ENCODE peak calls at places on chromosomes 11 and 22, in five cellular contexts. A is A549, Z is K562, L is HepG2, Q is GM12878. X is an unnamed sample.

GRCh38 chr22:37043828-37044538 is 7.6 kb upstream of the KCTD17 start:
- DNase-seq in Q (no peak), A (peak), Z (peak), L (peak), X (peak)

GRCh38 chr11:94876645-94877445 is 96.5 kb downstream of the CWC15 start:
- DNase-seq in L (peak), Z (peak), A (peak), Q (peak), X (peak)

GRCh38 chr11:6354651-6355485 is 34.6 kb upstream of the CAVIN3 start:
- DNase-seq in Z (no peak), A (no peak), L (peak), Q (no peak), X (peak)

GRCh38 chr11:102592634-102593581 is 32.2 kb downstream of the MMP20 start:
- DNase-seq in L (peak), A (peak), Q (no peak), Z (peak), X (peak)

GRCh38 chr11:70111269-70112016 is 33.3 kb downstream of the ANO1 start:
- DNase-seq in Q (no peak), A (peak), L (peak), Z (peak), X (no peak)

GRCh38 chr11:86592659-86593451 is 79.6 kb downstream of the ME3 start:
- DNase-seq in A (peak), Z (peak), Q (peak), L (peak), X (peak)

GRCh38 chr11:80241766-80242165 is 800.9 kb upstream of the TENM4 start:
- DNase-seq in Z (no peak), A (no peak), L (no peak), Q (no peak), X (no peak)

GRCh38 chr11:43933226-43933607 is 9.2 kb upstream of the C11orf96 start:
- DNase-seq in Q (no peak), L (no peak), A (no peak), Z (no peak), X (no peak)

GRCh38 chr11:23923357-23923756 is 573.5 kb upstream of the LUZP2 start:
- DNase-seq in Z (no peak), L (no peak), Q (no peak), A (no peak), X (peak)

GRCh38 chr11:75159081-75159953 is 8.4 kb downstream of the SLCO2B1 start:
- DNase-seq in Q (no peak), L (peak), Z (no peak), A (no peak), X (no peak)

GRCh38 chr11:17653606-17654005 is 65.8 kb upstream of the MYOD1 start:
- DNase-seq in Q (no peak), A (no peak), Z (no peak), L (no peak), X (no peak)

GRCh38 chr11:75589933-75590332 is 27.9 kb downstream of the SERPINH1 start:
- DNase-seq in A (no peak), Z (peak), Q (no peak), L (no peak), X (no peak)

GRCh38 chr11:18974192-18974591 is 35.0 kb upstream of the MRGPRX1 start:
- DNase-seq in A (no peak), Z (no peak), L (no peak), Q (no peak), X (no peak)

GRCh38 chr11:121553367-121553766 is 100.6 kb upstream of the SORL1-AS1 start:
- DNase-seq in A (no peak), Q (no peak), L (no peak), Z (no peak), X (no peak)

GRCh38 chr11:19759389-19759788 is 46.8 kb downstream of the NAV2 start:
- DNase-seq in L (no peak), A (no peak), Q (no peak), Z (no peak), X (no peak)

GRCh38 chr11:31422703-31423102 is 53.0 kb downstream of the DNAJC24 start:
- DNase-seq in Z (no peak), L (no peak), Q (no peak), A (no peak), X (no peak)

GRCh38 chr11:44162662-44163061 is 67.2 kb downstream of the EXT2 start:
- DNase-seq in L (no peak), A (no peak), Q (no peak), Z (no peak), X (no peak)

GRCh38 chr11:114164546-114164945 is 105.0 kb downstream of the ZBTB16 start:
- DNase-seq in Q (no peak), L (no peak), A (no peak), Z (no peak), X (no peak)

GRCh38 chr11:18720086-18720810 is 5.7 kb downstream of the IGSF22 start:
- DNase-seq in L (no peak), Q (no peak), A (no peak), Z (no peak), X (no peak)

GRCh38 chr22:19872779-19873137 is 18.1 kb upstream of the GNB1L start:
- DNase-seq in A (no peak), Q (no peak), Z (no peak), L (no peak), X (no peak)

GRCh38 chr11:20388096-20389055 is 860 bp downstream of the PRMT3 start:
- DNase-seq in A (no peak), Z (peak), L (peak), Q (no peak), X (no peak)

GRCh38 chr11:8688414-8689362 is 6.1 kb downstream of the RPL27A start:
- DNase-seq in Z (peak), L (peak), Q (peak), A (peak), X (peak)
- TF ChIP-seq POLR2A in Z (peak), L (peak), Q (peak), A (peak), X (peak)

DNA sequence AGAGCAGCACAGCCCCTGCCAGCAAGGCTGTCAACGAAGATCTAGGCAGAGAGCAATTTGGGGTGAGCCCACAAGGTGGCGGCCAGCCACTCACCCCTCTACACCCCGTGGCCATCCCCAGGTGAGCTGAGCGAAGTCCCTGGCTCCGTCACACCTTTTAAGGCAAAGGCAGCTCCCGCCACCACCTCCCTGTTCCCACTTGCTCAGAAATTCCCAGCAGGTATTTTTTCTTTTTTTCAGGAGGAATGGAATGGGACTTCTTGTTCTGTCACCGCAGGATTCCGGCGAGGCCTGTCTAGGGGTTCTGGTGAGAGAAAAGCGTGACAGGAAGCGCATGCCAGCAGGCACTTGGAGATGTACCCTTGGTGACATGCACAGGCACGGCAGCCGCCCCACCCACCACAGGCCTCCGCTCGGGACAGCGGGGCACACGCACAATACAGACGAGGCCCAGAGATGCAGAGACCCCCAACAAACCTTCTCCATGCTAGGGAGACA is 10.0 kb downstream of the RPL3 start:
- DNase-seq in L (no peak), A (no peak), Z (no peak), Q (no peak), X (no peak)
- H3K4me2 ChIP-seq in L (peak), A (peak), Z (peak), Q (no peak), X (no peak)

DNA sequence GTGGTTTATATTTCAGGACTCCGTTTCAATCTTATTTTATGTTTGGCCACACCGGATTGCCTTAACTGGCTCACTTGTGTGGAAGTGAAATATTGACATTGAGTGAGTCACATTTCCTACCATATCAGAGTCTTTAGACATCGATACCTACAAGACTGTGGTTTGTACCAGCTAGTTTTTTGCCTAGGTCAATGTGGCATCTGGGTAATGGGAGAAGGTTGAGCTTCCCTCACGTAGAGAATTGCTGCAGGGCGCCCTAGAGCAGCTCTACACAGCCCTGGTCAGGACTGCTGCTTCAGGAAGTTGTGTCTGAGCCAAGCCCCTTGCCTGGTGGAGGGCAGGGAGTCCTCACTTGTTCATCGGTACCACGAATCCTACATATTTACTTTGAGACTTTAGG is 1.6 kb downstream of the GRAMD1B start:
- DNase-seq in Q (no peak), Z (no peak), L (no peak), A (no peak), X (peak)
- TF ChIP-seq MYC in Q (no peak), Z (no peak), L (no peak), A (no peak), X (no peak)

DNA sequence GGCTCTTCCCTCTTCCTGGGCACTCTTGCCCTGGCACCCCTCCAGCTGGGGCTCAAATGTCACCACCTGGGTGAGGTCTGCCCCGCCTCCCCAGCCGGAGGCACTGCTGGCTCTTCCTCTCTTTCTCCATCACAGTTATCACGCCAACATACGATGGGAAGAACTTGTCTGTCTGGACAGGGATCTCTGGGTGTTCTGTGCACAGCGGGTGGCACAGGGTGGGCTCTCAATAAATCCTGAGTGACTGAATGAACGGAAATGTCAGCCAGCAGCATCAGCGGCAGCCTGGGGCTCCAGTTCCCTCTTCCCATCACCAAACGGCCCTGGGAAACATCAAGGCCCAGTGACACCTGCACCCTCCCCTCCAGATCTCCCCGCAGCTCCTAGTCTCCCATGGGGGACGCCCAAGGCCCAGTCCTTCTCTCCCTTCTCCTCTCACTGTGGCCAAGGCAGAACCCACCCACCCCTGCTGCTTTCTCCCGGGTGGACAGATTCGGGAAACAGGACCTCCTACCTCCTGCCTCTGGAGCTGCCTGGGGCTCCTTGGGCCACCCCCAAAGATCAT is 440 bp upstream of the SLC25A45 start:
- DNase-seq in L (no peak), Q (no peak), Z (no peak), A (no peak), X (no peak)
- TF ChIP-seq POLR2A in L (no peak), Q (no peak), Z (no peak), A (no peak), X (peak)

DNA sequence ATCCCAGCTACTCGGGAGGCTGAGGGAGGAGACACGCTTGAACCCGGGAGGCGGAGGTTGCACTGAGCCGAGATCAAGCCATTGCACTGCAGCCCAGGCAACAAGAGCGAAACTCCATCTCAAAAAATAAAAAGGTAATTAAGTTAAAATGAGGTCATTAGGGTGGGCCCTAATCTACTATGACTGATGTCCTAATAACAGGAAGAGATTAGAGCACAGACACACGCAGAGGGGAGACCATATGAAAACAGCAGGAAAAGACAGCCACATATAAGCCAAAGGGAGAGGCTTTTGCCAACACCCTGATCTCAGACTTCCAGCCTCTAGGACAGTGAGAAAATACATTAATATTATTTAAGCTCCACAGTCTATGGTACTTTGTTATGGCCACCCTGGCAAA is 17.3 kb downstream of the LARGE1 start:
- DNase-seq in A (no peak), Z (no peak), Q (no peak), L (no peak), X (no peak)
- H3K4me2 ChIP-seq in A (no peak), Z (no peak), Q (no peak), L (no peak), X (no peak)

DNA sequence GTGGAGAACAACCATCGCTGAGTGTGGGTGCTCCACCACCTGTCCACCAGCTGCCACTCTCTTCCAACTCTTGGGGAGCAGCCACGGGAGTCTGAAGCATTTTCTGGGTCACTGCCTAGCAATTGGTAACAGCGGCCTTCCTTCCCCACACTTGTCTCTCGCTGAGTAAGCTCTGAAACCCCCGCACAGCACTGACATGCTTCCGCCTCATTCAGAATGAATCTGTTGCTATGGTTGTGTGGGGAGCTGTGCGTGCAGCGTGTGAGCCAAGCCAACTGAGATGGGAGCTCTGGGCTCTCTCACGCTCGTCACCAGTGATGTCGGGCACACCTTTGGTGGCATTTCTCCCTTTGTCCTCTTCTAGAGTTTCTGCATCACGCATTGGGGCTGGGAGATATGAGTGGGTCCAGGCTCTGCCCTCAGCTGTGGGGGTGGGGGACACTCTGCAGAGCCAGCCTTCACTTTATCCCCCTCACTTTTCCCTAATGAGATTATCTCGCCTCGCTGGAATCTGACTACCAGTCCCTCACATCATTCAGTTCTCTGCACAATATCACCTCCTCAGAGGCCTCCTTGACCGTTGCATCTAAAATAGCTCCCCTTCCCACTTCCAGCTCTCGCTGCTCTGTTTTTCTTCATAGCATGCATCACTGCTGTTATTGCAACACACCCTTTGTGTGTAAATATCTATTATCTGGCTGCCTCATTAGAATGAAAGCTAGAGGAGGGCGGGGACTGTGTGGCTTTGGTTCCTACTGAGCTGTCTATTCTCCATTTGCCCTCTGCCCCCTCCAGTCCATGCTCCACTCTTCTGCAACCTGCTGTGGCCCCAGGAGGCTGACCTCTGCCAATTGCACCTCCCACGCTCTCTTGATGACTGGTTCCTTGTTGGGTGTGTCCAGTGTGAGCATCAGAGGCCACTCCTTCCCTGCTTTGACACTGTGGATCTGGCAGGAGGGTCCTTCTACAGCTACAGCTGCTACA is 569.9 kb upstream of the CADM1 start:
- DNase-seq in Z (no peak), L (no peak), Q (peak), A (no peak), X (no peak)
- TF ChIP-seq MYC in Z (no peak), L (no peak), Q (no peak), A (no peak), X (no peak)

GRCh38 chr11:124673333-124674167 is at the start of the genes SIAE and SPA17:
- DNase-seq in Z (peak), L (peak), Q (peak), A (peak), X (peak)
- TF ChIP-seq POLR2A in Z (peak), L (peak), Q (peak), A (peak), X (peak)

GRCh38 chr11:35919244-35919643 is 24.6 kb upstream of the LDLRAD3 start:
- DNase-seq in Q (no peak), L (no peak), A (no peak), Z (no peak), X (peak)
- H3K4me2 ChIP-seq in Q (no peak), L (no peak), A (no peak), Z (no peak), X (no peak)

GRCh38 chr22:39489094-39490068 is 12.7 kb upstream of the MIEF1 start:
- DNase-seq in A (no peak), Z (peak), L (no peak), Q (no peak), X (no peak)
- TF ChIP-seq MYC in A (no peak), Z (no peak), L (no peak), Q (no peak), X (no peak)

DNA sequence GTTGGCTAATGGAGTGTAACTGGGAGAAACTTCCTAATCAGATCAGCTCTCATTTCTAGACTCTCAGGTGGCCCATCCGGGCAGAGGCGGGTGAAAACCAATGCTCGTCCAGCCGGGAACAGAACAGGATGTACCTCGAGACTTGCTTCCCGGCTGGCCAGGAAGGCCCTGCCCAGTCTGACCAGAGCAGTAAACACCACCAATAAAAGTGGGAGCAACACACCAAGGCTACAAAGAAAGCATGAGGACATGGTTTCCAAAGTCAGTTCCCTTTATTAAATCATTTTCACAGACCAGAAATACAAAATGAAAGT is 940 bp upstream of the TNKS1BP1 start:
- DNase-seq in L (no peak), Z (no peak), Q (no peak), A (peak), X (peak)
- TF ChIP-seq POLR2A in L (no peak), Z (no peak), Q (no peak), A (no peak), X (no peak)

X was measured in endothelial cell of umbilical vein.